ENCODE peak calls at places on chromosomes 12 and 14, in five cellular contexts. W, O, I, S and E are unnamed samples. For H3K4me1, the result is how much of the 10 kb centered on the place peaks cover.

GRCh38 chr12:124761876-124762275 is 101.8 kb downstream of the SCARB1 start:
- DNase-seq in W (no peak), I (no peak), O (peak), S (no peak), E (no peak)

GRCh38 chr12:59742831-59743230 is 147.0 kb downstream of the SLC16A7 start:
- DNase-seq in S (no peak), W (no peak), I (no peak), O (no peak), E (peak)

GRCh38 chr12:79424109-79424721 is 266.5 kb downstream of the PAWR start:
- DNase-seq in O (peak), I (no peak), S (no peak), W (no peak), E (peak)

GRCh38 chr12:13417516-13417915 is 221.0 kb downstream of the EMP1 start:
- DNase-seq in W (no peak), O (no peak), I (no peak), S (no peak), E (no peak)

GRCh38 chr12:77324763-77325468 is 259.5 kb upstream of the E2F7 start:
- DNase-seq in S (peak), W (peak), O (no peak), I (peak), E (peak)

GRCh38 chr14:66752109-66752508 is 244.2 kb downstream of the GPHN start:
- DNase-seq in O (no peak), S (no peak), I (no peak), W (no peak), E (no peak)

GRCh38 chr14:96627811-96628775 is 125.9 kb downstream of the PAPOLA start:
- DNase-seq in W (no peak), O (no peak), I (no peak), S (no peak), E (no peak)

GRCh38 chr12:106276032-106276728 is 26.4 kb upstream of the TCP11L2 start:
- DNase-seq in S (no peak), O (no peak), W (peak), I (no peak), E (no peak)

GRCh38 chr14:61280092-61280525 is 1.0 kb downstream of the TMEM30B start:
- DNase-seq in S (no peak), I (peak), W (no peak), O (no peak), E (no peak)

GRCh38 chr14:101109981-101110728 is 206.6 kb upstream of the RTL1 start:
- DNase-seq in W (no peak), O (no peak), I (no peak), S (no peak), E (no peak)

GRCh38 chr12:265096-265495 is 2.5 kb upstream of the SLC6A13 start:
- DNase-seq in S (no peak), I (no peak), W (no peak), O (no peak), E (no peak)

GRCh38 chr14:103101964-103102688 is 7.6 kb downstream of the EXOC3L4 start:
- DNase-seq in S (peak), O (no peak), I (no peak), W (no peak), E (no peak)
- H3K4me1 ChIP-seq in S (under half), O (half or more), I (under half), W (under half), E (under half)

GRCh38 chr14:103549361-103550311 is 12.8 kb downstream of the BAG5 start:
- DNase-seq in W (no peak), I (no peak), S (peak), O (no peak), E (no peak)

GRCh38 chr14:103547941-103548462 is 14.5 kb downstream of the BAG5 start:
- DNase-seq in W (no peak), S (no peak), I (no peak), O (no peak), E (no peak)

GRCh38 chr14:103546651-103547454 is 15.6 kb downstream of the BAG5 start:
- DNase-seq in S (peak), W (peak), O (peak), I (peak), E (peak)

GRCh38 chr14:103547455-103547940 is 15.0 kb downstream of the BAG5 start:
- DNase-seq in S (no peak), W (no peak), I (no peak), O (no peak), E (no peak)

GRCh38 chr14:103548463-103549351 is 13.8 kb downstream of the BAG5 start:
- DNase-seq in W (no peak), S (no peak), O (no peak), I (no peak), E (no peak)
- H3K27ac ChIP-seq in W (no peak), S (no peak), O (no peak), I (peak), E (no peak)

GRCh38 chr12:104681012-104681690 is 224.4 kb downstream of the CHST11 start:
- DNase-seq in W (no peak), O (no peak), S (no peak), I (no peak), E (no peak)
- H3K4me1 ChIP-seq in W (under half), O (under half), S (under half), I (under half), E (under half)

GRCh38 chr12:32145096-32145495 is 38.4 kb downstream of the BICD1 start:
- DNase-seq in O (no peak), S (no peak), W (no peak), I (no peak), E (no peak)

GRCh38 chr12:32151081-32151480 is 44.4 kb downstream of the BICD1 start:
- DNase-seq in W (no peak), S (no peak), I (no peak), O (no peak), E (peak)

GRCh38 chr12:32149489-32149888 is 42.8 kb downstream of the BICD1 start:
- DNase-seq in O (no peak), I (no peak), W (no peak), S (no peak), E (no peak)

GRCh38 chr12:32148372-32148771 is 41.7 kb downstream of the BICD1 start:
- DNase-seq in S (no peak), W (no peak), O (no peak), I (no peak), E (peak)

DNA sequence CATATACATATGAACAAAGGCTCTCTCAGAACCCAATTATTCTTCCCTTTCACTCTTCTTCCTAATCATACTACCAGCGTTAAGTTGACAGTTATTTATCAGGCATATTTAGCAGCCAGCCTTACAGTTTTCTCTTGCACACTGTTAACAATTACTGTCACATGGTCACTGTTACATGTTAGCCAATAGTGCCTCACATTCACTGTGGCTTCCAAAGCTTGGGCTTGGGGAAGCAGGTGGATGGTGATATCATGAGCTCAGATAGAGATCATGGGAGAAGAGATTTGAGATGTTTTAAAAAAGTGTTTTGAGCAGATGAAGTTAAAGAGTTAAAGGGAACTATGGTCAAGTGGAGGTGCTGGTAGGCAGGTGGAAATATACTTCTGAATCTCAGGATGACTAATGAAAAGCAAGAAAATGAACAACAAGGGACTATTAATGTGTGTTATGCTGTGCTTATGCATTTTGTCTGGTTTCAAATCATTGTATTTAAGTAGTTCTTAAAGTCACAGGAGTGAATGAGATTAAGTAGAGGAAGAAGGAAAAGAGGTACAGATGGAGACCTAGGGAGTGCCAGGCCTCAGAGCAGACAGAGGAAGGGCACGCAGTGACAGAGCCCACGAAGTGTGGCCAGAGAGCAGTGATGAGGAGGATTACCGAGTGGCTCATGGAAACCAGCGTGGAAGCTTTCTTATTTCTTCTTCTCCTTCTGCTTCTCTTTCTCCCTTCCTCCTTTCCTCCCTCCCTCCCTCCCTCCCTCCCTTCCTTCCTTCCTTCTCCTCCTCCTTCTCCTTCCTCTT is 39.6 kb downstream of the BICD1 start:
- DNase-seq in S (no peak), I (no peak), O (no peak), W (no peak), E (no peak)
- H3K27ac ChIP-seq in S (no peak), I (no peak), O (no peak), W (peak), E (no peak)

GRCh38 chr12:67658486-67658885 is 9.9 kb downstream of the DYRK2 start:
- DNase-seq in I (no peak), S (no peak), O (no peak), W (no peak), E (no peak)
- H3K4me1 ChIP-seq in I (under half), S (half or more), O (under half), W (under half), E (under half)

GRCh38 chr12:58537278-58537677 is 383.0 kb downstream of the LRIG3 start:
- DNase-seq in W (no peak), O (no peak), S (no peak), I (no peak), E (peak)
- H3K27ac ChIP-seq in W (no peak), O (no peak), S (no peak), I (no peak), E (no peak)

DNA sequence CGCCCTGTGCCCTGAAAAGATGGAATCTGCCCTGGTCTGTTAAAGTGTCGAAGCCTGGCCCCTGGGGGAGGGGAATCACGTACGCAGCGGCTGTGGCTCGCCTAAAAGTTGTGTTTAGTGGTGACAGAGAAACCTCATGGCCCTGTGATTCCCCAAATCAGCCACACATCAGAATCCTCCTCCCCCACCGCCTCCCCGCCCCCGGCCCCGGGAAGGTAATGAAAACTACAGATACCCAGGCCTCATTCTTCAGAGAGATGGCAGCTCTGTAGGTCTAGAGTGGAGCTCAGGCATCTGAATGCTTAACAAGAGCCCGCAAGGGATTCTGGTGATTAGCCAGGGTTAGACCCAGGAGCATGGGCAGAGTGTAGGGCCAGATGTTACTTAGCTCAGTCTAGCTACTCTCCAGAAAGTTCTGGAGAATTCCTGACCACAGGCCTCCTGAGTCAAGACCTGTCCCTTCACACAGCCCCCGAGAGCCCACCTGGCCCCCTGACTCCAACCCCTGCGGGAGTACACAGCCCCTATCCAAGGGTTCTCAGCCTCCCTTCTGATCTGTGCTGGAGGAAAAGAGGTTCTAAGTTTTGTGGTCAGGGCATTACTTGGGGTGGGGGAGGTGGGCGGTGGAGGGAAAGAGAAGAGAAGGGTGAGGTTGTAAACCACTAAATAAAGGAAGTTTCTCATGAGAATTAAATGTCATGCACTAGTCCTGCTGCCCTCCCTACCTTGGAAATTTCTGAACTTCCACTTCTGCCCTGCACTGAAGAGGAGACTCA is 114.8 kb downstream of the PLXNC1 start:
- DNase-seq in I (peak), S (no peak), W (peak), O (no peak), E (peak)
- H3K4me1 ChIP-seq in I (half or more), S (under half), W (under half), O (under half), E (half or more)

GRCh38 chr12:56117778-56118687 is at the start of gene ZC3H10:
- DNase-seq in I (peak), W (peak), S (peak), O (peak), E (peak)
- H3K27ac ChIP-seq in I (peak), W (peak), S (peak), O (peak), E (peak)

DNA sequence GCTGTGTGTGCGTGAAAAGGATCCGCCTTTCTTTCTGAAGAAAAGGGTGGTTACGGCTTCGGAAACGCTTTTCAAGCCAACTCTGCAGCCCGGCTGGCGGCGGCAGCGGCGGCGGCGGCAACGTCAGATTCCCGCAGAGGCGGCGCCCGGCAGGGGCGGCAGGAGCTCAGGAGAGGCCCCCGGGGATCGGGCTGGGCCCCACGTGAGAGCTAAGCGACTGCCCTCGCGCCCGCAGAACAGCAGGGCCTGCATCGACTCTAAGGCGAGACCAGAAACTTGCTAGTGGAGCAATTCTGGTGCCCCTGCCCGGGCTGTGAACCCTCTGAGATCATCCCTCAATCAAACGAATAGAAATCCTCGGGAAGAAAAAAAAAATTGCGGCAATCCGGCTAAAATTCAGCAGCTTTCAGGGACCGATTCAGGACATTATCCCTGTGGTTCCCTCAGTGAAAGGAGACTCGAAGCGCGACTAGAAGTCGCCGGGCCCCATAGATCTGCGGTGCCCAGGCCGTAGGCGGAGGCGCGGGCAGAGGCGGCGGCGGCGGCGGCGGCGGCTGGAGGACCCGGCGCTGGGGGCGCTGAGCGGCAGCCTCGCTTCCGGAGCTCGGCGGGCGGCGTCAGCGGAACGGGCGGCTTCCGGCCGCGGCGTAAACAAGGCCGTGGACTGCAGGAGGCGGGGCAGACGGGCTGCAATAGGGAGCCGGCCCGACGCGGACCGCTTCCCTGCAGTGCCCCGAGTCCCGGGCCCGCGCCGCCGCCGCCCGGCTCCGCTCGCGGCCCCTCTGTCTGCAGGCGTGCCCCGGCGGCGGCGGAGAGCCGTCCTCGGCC is at the start of gene KLHDC2:
- DNase-seq in W (peak), O (peak), S (peak), I (peak), E (peak)
- H3K4me1 ChIP-seq in W (under half), O (under half), S (under half), I (under half), E (under half)

DNA sequence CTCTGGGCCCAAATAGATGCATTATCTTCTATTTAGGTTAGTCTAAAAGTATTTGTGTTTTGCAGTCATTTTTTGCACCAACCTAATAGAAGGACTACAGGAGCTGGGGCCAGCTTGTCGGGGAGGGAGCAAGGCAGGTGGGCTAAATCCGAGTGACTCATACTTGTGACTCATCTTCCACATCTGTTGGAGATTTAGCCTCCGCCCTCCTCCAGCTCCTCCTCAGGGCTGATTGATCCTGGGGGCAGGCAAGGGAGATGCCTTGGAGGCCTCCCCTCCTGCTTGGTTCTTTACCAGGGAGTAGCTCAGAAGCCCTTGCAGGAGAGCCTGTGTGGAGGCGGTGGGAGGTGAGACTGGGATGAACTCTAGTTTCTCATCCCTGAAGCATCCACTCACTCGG is 27.9 kb downstream of the RHOF start:
- DNase-seq in W (no peak), O (no peak), S (no peak), I (no peak), E (peak)
- H3K27ac ChIP-seq in W (no peak), O (no peak), S (no peak), I (no peak), E (no peak)